ENCODE peak calls at places on chromosomes 12 and 14, in four cellular contexts. One of them, this sample, is unnamed.

GRCh38 chr14:54364555-54365415 is 32.0 kb upstream of the CDKN3 start:
- DNase-seq in HepG2: peak
- DNase-seq in GM12878: no peak
- DNase-seq in GM12891: no peak
- DNase-seq in this sample: no peak

GRCh38 chr14:75784314-75784686 is 123.3 kb downstream of the TTLL5 start:
- DNase-seq in GM12891: no peak
- DNase-seq in GM12878: no peak
- DNase-seq in HepG2: no peak
- DNase-seq in this sample: no peak

GRCh38 chr14:77007975-77008421 is 20.5 kb downstream of the IRF2BPL start:
- DNase-seq in HepG2: no peak
- DNase-seq in GM12891: no peak
- DNase-seq in GM12878: no peak
- DNase-seq in this sample: no peak

GRCh38 chr14:32710351-32711102 is 228.2 kb upstream of the NPAS3 start:
- DNase-seq in GM12878: no peak
- DNase-seq in HepG2: no peak
- DNase-seq in GM12891: no peak
- DNase-seq in this sample: no peak

GRCh38 chr14:65222434-65222833 is 120.1 kb upstream of the MAX start:
- DNase-seq in GM12878: no peak
- DNase-seq in GM12891: peak
- DNase-seq in HepG2: no peak
- DNase-seq in this sample: peak

GRCh38 chr14:64337901-64338615 is 43.9 kb upstream of the ESR2 start:
- DNase-seq in HepG2: peak
- DNase-seq in GM12891: peak
- DNase-seq in GM12878: no peak
- DNase-seq in this sample: peak

GRCh38 chr12:67968316-67968715 is 20.9 kb upstream of the IFNG-AS1 start:
- DNase-seq in GM12878: no peak
- DNase-seq in HepG2: no peak
- DNase-seq in GM12891: no peak
- DNase-seq in this sample: no peak

GRCh38 chr12:106080786-106081185 is 58.0 kb downstream of the NUAK1 start:
- DNase-seq in HepG2: no peak
- DNase-seq in GM12878: no peak
- DNase-seq in GM12891: no peak
- DNase-seq in this sample: no peak

GRCh38 chr12:59317598-59317997 is 278.2 kb upstream of the SLC16A7 start:
- DNase-seq in GM12891: no peak
- DNase-seq in GM12878: no peak
- DNase-seq in HepG2: no peak
- DNase-seq in this sample: no peak

DNA sequence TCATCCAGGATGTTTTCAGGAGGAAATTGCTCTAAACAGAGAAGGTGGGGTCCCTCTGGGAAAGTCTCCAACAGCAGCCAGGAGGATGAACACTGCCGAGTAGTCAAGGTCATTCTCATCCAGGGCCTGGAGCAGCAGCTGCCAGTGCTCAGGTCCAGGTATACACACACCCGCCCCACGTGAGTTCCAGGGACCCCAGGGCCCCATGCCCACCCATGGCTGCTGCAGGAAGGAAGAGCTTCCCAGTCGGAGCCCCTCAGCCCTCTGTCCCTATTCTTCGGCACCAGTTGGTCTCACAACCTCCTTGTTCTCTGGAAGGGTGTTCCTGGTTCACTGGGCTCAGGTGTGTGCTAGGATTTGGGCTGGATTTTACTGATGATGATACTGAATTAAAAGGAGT is 72.7 kb downstream of the ACTN1 start:
- DNase-seq in GM12878: no peak
- DNase-seq in HepG2: no peak
- DNase-seq in GM12891: no peak
- DNase-seq in this sample: no peak
- TF ChIP-seq POLR2AphosphoS5 in GM12878: no peak
- TF ChIP-seq POLR2AphosphoS5 in HepG2: no peak
- TF ChIP-seq POLR2AphosphoS5 in GM12891: no peak
- TF ChIP-seq POLR2AphosphoS5 in this sample: no peak

GRCh38 chr12:12992418-12993175 is 7.5 kb downstream of the HEBP1 start:
- DNase-seq in HepG2: peak
- DNase-seq in GM12878: no peak
- DNase-seq in GM12891: no peak
- DNase-seq in this sample: no peak
- TF ChIP-seq POLR2A in HepG2: no peak
- TF ChIP-seq POLR2A in GM12878: no peak
- TF ChIP-seq POLR2A in GM12891: no peak
- TF ChIP-seq POLR2A in this sample: no peak

DNA sequence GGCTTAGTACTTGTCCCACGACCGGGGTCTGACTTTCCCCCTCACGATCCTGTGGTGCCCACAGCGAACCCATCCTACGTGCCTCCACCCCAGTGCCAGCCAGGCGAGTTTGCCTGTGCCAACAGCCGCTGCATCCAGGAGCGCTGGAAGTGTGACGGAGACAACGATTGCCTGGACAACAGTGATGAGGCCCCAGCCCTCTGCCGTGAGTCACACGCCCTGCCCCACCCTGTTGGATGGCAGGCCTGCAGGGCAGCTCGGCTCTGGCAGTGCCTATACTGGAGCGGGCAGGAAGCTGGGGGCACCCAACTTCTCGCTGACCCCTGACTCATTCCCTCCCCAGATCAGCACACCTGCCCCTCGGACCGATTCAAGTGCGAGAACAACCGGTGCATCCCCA is 18.3 kb upstream of the LRP1-AS start:
- DNase-seq in GM12891: no peak
- DNase-seq in HepG2: no peak
- DNase-seq in GM12878: no peak
- DNase-seq in this sample: no peak
- TF ChIP-seq TAF1 in GM12891: no peak
- TF ChIP-seq TAF1 in HepG2: no peak
- TF ChIP-seq TAF1 in GM12878: no peak
- TF ChIP-seq TAF1 in this sample: no peak

DNA sequence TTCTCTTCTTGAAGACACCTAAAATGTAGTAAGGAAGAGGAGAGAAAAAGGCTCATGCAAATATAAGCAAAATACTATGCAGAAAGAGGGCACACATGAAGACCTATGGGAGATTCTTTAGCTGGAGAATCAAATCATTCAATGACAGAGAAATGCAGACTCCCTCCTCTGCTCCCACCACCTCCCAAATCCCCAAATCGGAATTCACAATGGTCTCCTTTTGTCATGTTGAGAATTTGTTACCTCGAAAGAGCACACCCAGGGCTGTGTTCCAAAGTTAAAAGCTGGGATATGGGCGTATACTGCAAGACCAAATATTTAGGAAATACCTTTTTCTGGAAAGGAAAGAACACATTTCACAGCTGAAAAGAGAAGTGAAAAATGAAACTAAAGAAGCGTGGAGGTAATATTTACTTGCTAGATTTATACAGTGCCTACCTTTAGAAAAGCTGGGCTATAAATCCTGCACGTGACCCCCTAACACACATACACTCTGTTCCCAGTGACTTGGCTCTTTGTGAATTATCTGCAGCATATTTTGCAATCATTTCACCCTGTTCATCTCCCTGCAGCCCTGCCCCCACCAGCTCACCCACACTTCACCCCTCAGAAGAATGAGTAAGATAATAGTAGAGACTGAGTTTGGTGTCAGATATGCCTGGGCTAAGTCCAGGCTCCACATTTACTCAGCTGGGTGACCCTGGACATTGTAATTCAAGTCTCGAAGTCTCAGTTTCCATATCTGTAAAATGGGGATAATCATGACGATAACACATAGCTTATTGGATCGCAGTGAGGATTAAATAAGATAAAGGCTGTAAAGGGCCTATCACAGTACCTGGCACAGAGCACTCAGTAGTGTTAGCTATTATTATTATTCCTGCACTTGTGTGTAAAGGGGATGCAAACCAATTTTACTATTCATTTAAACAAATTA is 2.9 kb upstream of the CACNA1C start:
- DNase-seq in GM12878: no peak
- DNase-seq in GM12891: no peak
- DNase-seq in HepG2: peak
- DNase-seq in this sample: no peak
- TF ChIP-seq POLR2AphosphoS5 in GM12878: no peak
- TF ChIP-seq POLR2AphosphoS5 in GM12891: no peak
- TF ChIP-seq POLR2AphosphoS5 in HepG2: no peak
- TF ChIP-seq POLR2AphosphoS5 in this sample: no peak

GRCh38 chr14:103879570-103880333 is 32.4 kb upstream of the PPP1R13B start:
- DNase-seq in GM12891: no peak
- DNase-seq in HepG2: peak
- DNase-seq in GM12878: no peak
- DNase-seq in this sample: no peak
- TF ChIP-seq POLR2A in GM12891: no peak
- TF ChIP-seq POLR2A in HepG2: peak
- TF ChIP-seq POLR2A in GM12878: no peak
- TF ChIP-seq POLR2A in this sample: no peak

DNA sequence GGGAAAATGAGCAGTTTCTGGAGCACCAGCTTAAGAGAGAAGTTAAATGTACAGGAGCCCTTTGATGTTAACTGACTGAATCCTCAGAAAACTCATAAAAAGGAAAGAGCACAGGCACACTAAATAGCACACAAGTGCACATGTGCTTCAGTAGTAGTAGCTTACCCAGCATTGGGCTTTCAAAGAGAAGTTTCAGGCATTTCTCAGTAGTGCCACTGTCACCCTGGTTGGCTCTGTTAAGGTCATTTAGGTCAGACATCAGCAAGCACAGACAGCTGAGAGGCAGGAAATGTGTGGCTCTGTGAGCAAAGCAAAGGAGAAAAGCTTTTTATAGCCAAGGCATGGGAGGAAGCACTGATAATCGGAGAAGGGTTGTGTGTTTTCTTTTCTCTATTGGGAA is 96.3 kb upstream of the HIF1A start:
- DNase-seq in HepG2: peak
- DNase-seq in GM12891: no peak
- DNase-seq in GM12878: no peak
- DNase-seq in this sample: no peak
- TF ChIP-seq TAF1 in HepG2: no peak
- TF ChIP-seq TAF1 in GM12891: no peak
- TF ChIP-seq TAF1 in GM12878: no peak
- TF ChIP-seq TAF1 in this sample: no peak

This sample was measured in GM12892.